ENCODE peak calls at places on chromosomes 16 and 17, in six cellular contexts. D, R, N, U, T and F are unnamed samples.

GRCh38 chr17:70357196-70357595 is 187.9 kb downstream of the KCNJ2 start:
- DNase-seq in D (no peak), R (no peak), N (no peak), U (peak; percentile 42), T (no peak), F (no peak)

GRCh38 chr16:81545470-81546175 is 101.0 kb downstream of the CMIP start:
- DNase-seq in D (no peak), R (no peak), N (no peak), U (no peak), T (no peak), F (no peak)

GRCh38 chr17:29883497-29883896 is 46.5 kb downstream of the SSH2 start:
- DNase-seq in D (no peak), R (no peak), N (peak; percentile 7), U (peak; percentile 21), T (no peak), F (no peak)

GRCh38 chr17:77435272-77436057 is 294.7 kb downstream of the SEC14L1 start:
- DNase-seq in D (no peak), R (peak; percentile 25), N (no peak), U (no peak), T (peak; percentile 76), F (no peak)

GRCh38 chr17:43732961-43733360 is 25.6 kb downstream of the SOST start:
- DNase-seq in D (no peak), R (no peak), N (peak; percentile 83), U (peak; percentile 82), T (no peak), F (no peak)

GRCh38 chr16:57066625-57067024 is 25.8 kb upstream of the CPNE2 start:
- DNase-seq in D (no peak), R (no peak), N (no peak), U (no peak), T (no peak), F (no peak)

GRCh38 chr17:11282586-11282985 is 41.6 kb downstream of the SHISA6 start:
- DNase-seq in D (no peak), R (no peak), N (no peak), U (no peak), T (no peak), F (no peak)

GRCh38 chr16:15493416-15494181 is 59.2 kb downstream of the BMERB1 start:
- DNase-seq in D (peak; percentile 89), R (no peak), N (peak; percentile 91), U (peak; percentile 61), T (no peak), F (no peak)

GRCh38 chr17:57294629-57295501 is 38.5 kb downstream of the MSI2 start:
- DNase-seq in D (no peak), R (peak; percentile 23), N (no peak), U (peak; percentile 61), T (peak; percentile 52), F (no peak)

GRCh38 chr17:8630802-8631553 is 453 bp upstream of the MYH10 start:
- DNase-seq in D (peak; percentile 92), R (peak; percentile 89), N (peak; percentile 95), U (peak; percentile 100), T (peak; percentile 81), F (peak; percentile 66)

GRCh38 chr16:48420437-48420836 is 35.2 kb upstream of the SIAH1 start:
- DNase-seq in D (no peak), R (no peak), N (no peak), U (no peak), T (no peak), F (no peak)

GRCh38 chr16:67169642-67170167 is 633 bp upstream of the NOL3 start:
- DNase-seq in D (no peak), R (peak; percentile 72), N (no peak), U (no peak), T (no peak), F (no peak)

GRCh38 chr16:69190046-69190588 is 3.2 kb downstream of the SNTB2 start:
- DNase-seq in D (no peak), R (no peak), N (no peak), U (no peak), T (no peak), F (no peak)

GRCh38 chr16:75099738-75100615 is 16.6 kb downstream of the LDHD start:
- DNase-seq in D (no peak), R (peak; percentile 51), N (no peak), U (no peak), T (peak; percentile 43), F (no peak)

GRCh38 chr16:2964416-2965223 is 545 bp downstream of the KREMEN2 start:
- DNase-seq in D (no peak), R (peak; percentile 70), N (no peak), U (no peak), T (peak; percentile 50), F (peak; percentile 53)

GRCh38 chr16:76194621-76195015 is 82.6 kb upstream of the CNTNAP4 start:
- DNase-seq in D (no peak), R (no peak), N (no peak), U (no peak), T (no peak), F (no peak)

GRCh38 chr17:57900991-57901743 is 51.3 kb upstream of the MRPS23 start:
- DNase-seq in D (no peak), R (no peak), N (no peak), U (no peak), T (no peak), F (no peak)

GRCh38 chr17:80221401-80221800 is 1.2 kb downstream of the SLC26A11 start:
- DNase-seq in D (no peak), R (no peak), N (no peak), U (no peak), T (no peak), F (no peak)

GRCh38 chr16:29991571-29991904 is 3.9 kb downstream of the HIRIP3 start:
- DNase-seq in D (no peak), R (no peak), N (no peak), U (no peak), T (no peak), F (no peak)

GRCh38 chr17:60901222-60901621 is 223.6 kb downstream of the BCAS3 start:
- DNase-seq in D (no peak), R (no peak), N (no peak), U (peak; percentile 48), T (no peak), F (no peak)